ENCODE peak calls at places on chromosomes 6 and 20, in four cellular contexts. P is left lung, O is HFF-Myc, C is upper lobe of right lung. E is an unnamed sample.

GRCh38 chr6:32763417-32763816 is at the start of gene HLA-DQB2:
- DNase-seq in C (no peak), P (no peak), O (no peak), E (no peak)

GRCh38 chr6:166737231-166737630 is 110.2 kb upstream of the RPS6KA2 start:
- DNase-seq in P (no peak), C (no peak), O (no peak), E (no peak)

GRCh38 chr6:140043357-140043756 is 668.9 kb upstream of the CITED2 start:
- DNase-seq in P (no peak), C (no peak), O (peak), E (peak)

GRCh38 chr6:48706310-48706709 is 595.3 kb upstream of the PTCHD4 start:
- DNase-seq in P (no peak), C (no peak), O (no peak), E (no peak)

GRCh38 chr6:1724616-1725015 is 114.9 kb downstream of the FOXC1 start:
- DNase-seq in P (peak), C (no peak), O (no peak), E (no peak)

GRCh38 chr6:12164508-12164770 is 125.7 kb upstream of the EDN1 start:
- DNase-seq in P (no peak), O (no peak), C (no peak), E (no peak)

GRCh38 chr6:34855463-34855862 is 32.4 kb downstream of the TAF11 start:
- DNase-seq in P (no peak), C (no peak), O (no peak), E (no peak)

GRCh38 chr6:87572031-87572430 is 17.8 kb downstream of the RARS2 start:
- DNase-seq in P (no peak), C (no peak), O (no peak), E (no peak)

GRCh38 chr6:152267967-152268845 is 369.0 kb downstream of the SYNE1 start:
- DNase-seq in O (no peak), P (no peak), C (no peak), E (no peak)

GRCh38 chr6:106064103-106064502 is 22.0 kb upstream of the PRDM1 start:
- DNase-seq in P (no peak), C (no peak), O (no peak), E (no peak)

GRCh38 chr6:95383878-95384277 is 193.5 kb upstream of the MANEA start:
- DNase-seq in P (peak), C (peak), O (no peak), E (no peak)

DNA sequence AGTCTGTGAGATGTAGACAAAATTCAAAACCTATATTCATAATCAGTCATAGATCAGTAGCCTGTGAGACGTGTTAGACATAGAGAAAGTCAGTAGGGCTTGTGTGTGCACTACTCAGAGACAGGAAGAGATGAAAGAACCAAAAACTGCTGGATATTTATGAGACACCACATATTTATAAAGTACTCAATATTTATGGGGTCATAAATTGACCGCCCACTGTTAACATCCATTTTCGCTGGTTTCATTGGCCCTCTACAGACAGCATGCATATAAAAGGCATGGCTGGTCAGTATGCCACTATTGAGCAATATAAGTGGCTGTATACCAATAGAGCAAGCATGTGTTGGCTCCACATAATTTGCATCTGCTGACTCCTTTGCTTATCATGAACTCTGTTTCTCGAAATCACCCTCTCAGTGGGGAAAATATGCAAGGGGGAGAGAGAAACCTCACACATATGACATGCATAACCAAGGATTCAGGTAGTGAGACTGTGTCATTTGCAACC is 110.3 kb upstream of the BTN3A2 start:
- DNase-seq in P (no peak), O (no peak), C (no peak), E (no peak)
- H3K4me3 ChIP-seq in P (no peak), O (no peak), C (no peak), E (no peak)

GRCh38 chr20:52783769-52784168 is 188.4 kb upstream of the TSHZ2 start:
- DNase-seq in P (no peak), C (no peak), O (no peak), E (no peak)
- TF ChIP-seq CTCF in P (no peak), C (peak), O (peak), E (peak)

DNA sequence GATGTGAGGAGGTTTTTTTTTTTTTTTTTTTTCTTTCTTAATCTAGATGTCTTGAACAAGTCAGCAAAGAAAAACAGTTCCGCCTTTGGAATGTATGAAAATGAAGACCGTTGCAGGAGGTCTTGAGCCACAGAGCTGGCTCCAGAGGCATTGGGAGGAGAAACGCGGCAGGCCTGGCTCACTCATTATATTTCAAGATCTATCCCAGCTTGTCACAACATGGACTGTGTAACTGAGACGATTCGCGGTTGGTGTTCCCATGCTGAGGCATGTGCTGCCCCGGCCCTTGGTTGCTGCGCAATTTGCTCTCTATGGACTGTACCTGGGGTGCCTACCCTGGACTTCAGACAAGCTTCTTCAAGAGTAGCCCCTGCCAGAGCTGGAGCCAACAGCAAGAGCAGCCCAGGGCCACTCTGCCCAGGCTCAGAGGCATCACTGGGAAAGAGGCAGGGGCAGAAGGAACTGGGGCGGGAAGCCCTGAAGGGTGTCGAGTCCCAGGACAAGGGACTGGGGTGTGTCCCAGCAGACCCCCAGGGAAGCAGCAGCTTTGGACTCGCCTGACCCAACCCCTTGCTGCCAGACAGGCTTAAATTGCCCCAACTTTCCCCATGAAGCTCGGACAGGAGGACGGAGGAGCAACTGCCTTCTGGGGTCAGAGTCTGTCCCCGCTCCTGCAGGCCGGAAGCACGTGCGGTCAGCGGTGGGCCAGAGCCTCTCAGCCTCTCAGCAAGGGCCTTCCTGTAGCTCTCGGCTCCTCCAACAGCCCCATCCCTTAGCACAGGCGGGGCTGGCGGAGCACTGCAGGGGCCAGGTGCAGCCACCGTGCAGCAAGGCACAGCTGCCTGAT is 32.2 kb upstream of the STX16 start:
- DNase-seq in P (no peak), C (no peak), O (no peak), E (peak)
- H3K4me3 ChIP-seq in P (no peak), C (no peak), O (no peak), E (no peak)

GRCh38 chr20:208937-209566 is 18.0 kb upstream of the DEFB129 start:
- DNase-seq in P (no peak), C (no peak), O (peak), E (peak)
- TF ChIP-seq CTCF in P (peak), C (peak), O (peak), E (peak)

DNA sequence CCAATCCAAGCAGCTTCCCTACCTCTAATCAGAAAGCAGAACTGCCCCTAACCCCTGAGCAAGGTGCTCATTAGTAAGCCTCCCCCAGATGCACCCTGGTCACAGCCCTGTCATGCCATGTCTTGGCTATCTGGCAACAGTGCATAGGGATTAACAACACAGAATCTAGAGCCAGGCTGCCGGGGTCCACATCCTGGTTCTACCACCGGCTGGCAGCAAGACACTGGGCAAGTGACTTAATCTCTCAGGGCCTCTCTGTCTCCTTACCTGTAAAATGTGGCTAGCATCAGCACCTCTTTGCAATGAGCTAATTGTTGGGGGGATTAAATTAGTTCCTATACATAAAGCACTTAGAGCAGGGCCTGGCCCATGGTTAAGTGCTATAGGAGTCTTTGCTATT is 68.1 kb downstream of the CPNE5 start:
- DNase-seq in O (no peak), P (peak), C (no peak), E (no peak)
- H3K4me3 ChIP-seq in O (no peak), P (no peak), C (no peak), E (no peak)

GRCh38 chr20:24118096-24118780 is 129.7 kb upstream of the GGTLC1 start:
- DNase-seq in C (no peak), O (no peak), P (no peak), E (no peak)
- TF ChIP-seq CTCF in C (no peak), O (no peak), P (no peak), E (no peak)

GRCh38 chr20:59577037-59577808 is 27.1 kb upstream of the PHACTR3 start:
- DNase-seq in C (no peak), P (no peak), O (no peak), E (no peak)
- H3K4me3 ChIP-seq in C (peak), P (peak), O (no peak), E (no peak)

GRCh38 chr20:18628330-18628941 is 40.6 kb downstream of the DTD1 start:
- DNase-seq in O (no peak), C (peak), P (peak), E (no peak)
- TF ChIP-seq CTCF in O (peak), C (peak), P (peak), E (peak)

GRCh38 chr6:56816393-56816792 is 138.5 kb upstream of the BEND6 start:
- DNase-seq in O (no peak), P (no peak), C (no peak), E (no peak)
- H3K4me3 ChIP-seq in O (no peak), P (no peak), C (no peak), E (no peak)

GRCh38 chr20:7980332-7981046 is 39.1 kb downstream of the TMX4 start:
- DNase-seq in C (no peak), P (no peak), O (no peak), E (peak)
- TF ChIP-seq CTCF in C (peak), P (peak), O (peak), E (peak)